ENCODE peak calls at places on chromosomes 7 and 10, in ten cellular contexts. N, H, Q, T, R, W, K, C, I and S are unnamed samples. For H3K27me3, the result is how much of the 10 kb centered on the place peaks cover.

GRCh38 chr10:7853892-7854289 is 35.6 kb downstream of the TAF3 start:
- DNase-seq in H (no peak), K (no peak), I (no peak), R (no peak), N (no peak), Q (no peak), W (no peak), C (no peak), T (no peak), S (no peak)

GRCh38 chr7:24406818-24407226 is 122.8 kb downstream of the NPY start:
- DNase-seq in H (no peak), T (no peak), N (no peak), W (no peak), R (no peak), C (no peak), Q (no peak), I (no peak), K (no peak), S (no peak)

GRCh38 chr10:1559311-1559710 is 178.0 kb downstream of the ADARB2 start:
- DNase-seq in Q (no peak), I (peak), K (no peak), C (peak), R (no peak), T (peak), W (no peak), N (peak), H (no peak), S (no peak)

GRCh38 chr10:24901686-24902399 is 50.6 kb downstream of the PRTFDC1 start:
- DNase-seq in H (peak), N (no peak), T (no peak), K (peak), I (no peak), Q (peak), R (peak), W (peak), C (no peak), S (no peak)

GRCh38 chr10:84163992-84164391 is 9.6 kb upstream of the GPR15LG start:
- DNase-seq in W (no peak), T (no peak), R (no peak), Q (no peak), C (no peak), K (no peak), N (no peak), I (no peak), H (no peak), S (no peak)

GRCh38 chr10:29534590-29534989 is 100.2 kb downstream of the SVIL start:
- DNase-seq in R (no peak), I (no peak), W (no peak), C (no peak), N (no peak), Q (no peak), T (no peak), H (no peak), K (no peak), S (no peak)

GRCh38 chr10:99698504-99699080 is 33.3 kb downstream of the COX15 start:
- DNase-seq in T (no peak), I (no peak), R (no peak), H (no peak), N (no peak), Q (no peak), C (no peak), K (no peak), W (no peak), S (no peak)

GRCh38 chr10:33143160-33143728 is 185.2 kb upstream of the ITGB1 start:
- DNase-seq in W (no peak), Q (peak), H (no peak), I (no peak), T (no peak), C (no peak), K (no peak), N (peak), R (no peak), S (peak)

GRCh38 chr7:28953628-28954027 is 4.5 kb downstream of the TRIL start:
- DNase-seq in K (peak), C (no peak), R (no peak), N (no peak), I (no peak), H (no peak), W (no peak), T (no peak), Q (peak), S (no peak)

GRCh38 chr7:84614821-84615506 is 420.4 kb upstream of the SEMA3A start:
- DNase-seq in R (no peak), W (no peak), K (no peak), Q (peak), T (no peak), N (no peak), C (no peak), H (no peak), I (no peak), S (no peak)

GRCh38 chr7:94969434-94970084 is 62.2 kb downstream of the PPP1R9A start:
- DNase-seq in H (no peak), C (no peak), K (no peak), Q (no peak), W (no peak), I (no peak), R (no peak), N (no peak), T (no peak), S (no peak)

GRCh38 chr10:102399217-102400021 is 3.9 kb downstream of the NFKB2 start:
- DNase-seq in C (peak), H (peak), R (peak), N (peak), Q (peak), W (no peak), T (peak), I (peak), K (peak), S (peak)

GRCh38 chr7:66152538-66153191 is 38.0 kb downstream of the CRCP start:
- DNase-seq in Q (peak), T (no peak), H (no peak), K (no peak), I (no peak), W (no peak), R (no peak), C (peak), N (no peak), S (no peak)

GRCh38 chr7:22639400-22639799 is 87.6 kb upstream of the IL6 start:
- DNase-seq in K (no peak), W (no peak), H (no peak), N (no peak), I (no peak), T (no peak), R (no peak), Q (peak), C (no peak), S (no peak)

GRCh38 chr7:74003609-74004008 is 24.4 kb upstream of the ELN start:
- DNase-seq in H (no peak), T (no peak), R (no peak), W (no peak), Q (no peak), N (no peak), K (no peak), C (no peak), I (no peak), S (no peak)

GRCh38 chr10:117778241-117778640 is 235.7 kb downstream of the EMX2 start:
- DNase-seq in K (no peak), H (no peak), C (no peak), N (no peak), I (no peak), R (no peak), W (no peak), Q (no peak), T (no peak), S (no peak)

GRCh38 chr7:46153951-46154787 is 233.1 kb upstream of the IGFBP3 start:
- DNase-seq in K (no peak), Q (no peak), N (no peak), C (no peak), R (peak), H (no peak), W (no peak), I (no peak), T (no peak), S (no peak)

GRCh38 chr7:138875794-138876193 is 77.8 kb upstream of the ATP6V0A4 start:
- DNase-seq in I (no peak), N (no peak), W (peak), Q (peak), T (no peak), C (no peak), H (no peak), R (no peak), K (no peak), S (peak)

GRCh38 chr10:5741276-5741675 is 56.6 kb downstream of the TASOR2 start:
- DNase-seq in N (no peak), T (no peak), K (no peak), I (no peak), H (no peak), Q (no peak), W (no peak), R (no peak), C (no peak), S (no peak)

GRCh38 chr7:156722427-156722826 is 81.9 kb downstream of the RNF32 start:
- DNase-seq in K (no peak), T (no peak), R (no peak), H (no peak), I (no peak), N (no peak), C (no peak), Q (no peak), W (peak), S (no peak)

GRCh38 chr7:28088032-28088431 is 92.6 kb downstream of the JAZF1 start:
- DNase-seq in I (no peak), T (no peak), W (no peak), Q (peak), C (no peak), R (no peak), K (no peak), N (no peak), H (no peak), S (no peak)

GRCh38 chr10:118046491-118047362 is at the start of gene RAB11FIP2:
- DNase-seq in H (peak), N (peak), K (peak), W (peak), I (peak), T (peak), Q (peak), R (peak), C (peak), S (peak)

GRCh38 chr7:15720849-15721471 is 34.5 kb upstream of the MEOX2 start:
- DNase-seq in C (no peak), Q (peak), N (no peak), H (no peak), R (no peak), W (no peak), K (no peak), T (no peak), I (no peak), S (peak)

GRCh38 chr7:142338633-142339501 is 81.0 kb upstream of the PRSS58 start:
- DNase-seq in C (no peak), K (no peak), W (no peak), T (no peak), I (no peak), N (no peak), Q (peak), H (no peak), R (no peak), S (no peak)

GRCh38 chr10:110821508-110821907 is 50.2 kb upstream of the PDCD4 start:
- DNase-seq in H (no peak), R (no peak), K (no peak), I (no peak), N (no peak), C (no peak), T (no peak), Q (peak), W (no peak), S (no peak)

GRCh38 chr10:24462340-24462739 is 253.4 kb downstream of the KIAA1217 start:
- DNase-seq in Q (no peak), C (no peak), I (no peak), N (no peak), H (no peak), T (no peak), R (no peak), K (no peak), W (no peak), S (no peak)

GRCh38 chr10:48684463-48684791 is 246 bp upstream of the WDFY4 start:
- DNase-seq in K (no peak), H (no peak), C (peak), T (no peak), Q (no peak), W (no peak), I (no peak), R (no peak), N (no peak), S (no peak)
- H3K4me3 ChIP-seq in K (no peak), H (no peak), C (no peak), T (no peak), Q (no peak), W (no peak), I (no peak), R (peak), N (no peak), S (no peak)

DNA sequence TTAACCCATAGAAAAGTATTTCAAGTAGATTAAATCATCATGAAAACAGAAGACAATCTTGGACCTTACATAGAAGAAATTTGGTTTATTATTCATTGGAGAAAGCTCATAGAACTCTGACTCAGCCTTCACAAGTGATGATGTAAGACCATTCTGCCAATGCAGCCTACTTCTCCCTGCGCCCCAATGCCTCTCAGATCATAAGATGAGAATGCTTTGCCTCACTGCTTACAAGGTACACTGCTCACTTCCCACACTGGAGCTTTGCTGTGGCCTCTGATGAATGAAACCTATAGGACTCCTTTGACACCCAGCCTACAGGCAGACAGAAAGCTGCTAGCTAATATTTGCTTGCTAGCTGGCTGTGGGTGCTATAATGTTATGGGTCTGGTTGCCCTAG is 569.4 kb upstream of the STEAP1 start:
- DNase-seq in I (no peak), R (no peak), N (no peak), K (no peak), Q (no peak), C (no peak), W (no peak), T (no peak), H (no peak), S (no peak)
- H3K27me3 ChIP-seq in I (under half), R (under half), N (under half), K (under half), Q (under half), C (under half), W (under half), T (under half), H (under half), S (under half)

GRCh38 chr7:64046041-64046389 is 781 bp downstream of the ZNF727 start:
- DNase-seq in K (no peak), C (no peak), N (no peak), I (no peak), T (no peak), H (no peak), W (no peak), Q (no peak), R (no peak), S (no peak)

GRCh38 chr7:64045301-64046040 is at the start of gene ZNF727:
- DNase-seq in H (no peak), Q (no peak), W (no peak), K (peak), N (no peak), I (peak), C (peak), R (no peak), T (peak), S (no peak)
- H3K4me3 ChIP-seq in H (peak), Q (no peak), W (no peak), K (peak), N (peak), I (peak), C (peak), R (no peak), T (peak), S (no peak)

GRCh38 chr7:144134116-144134515 is 11.1 kb downstream of the OR2A14 start:
- DNase-seq in W (no peak), K (no peak), R (no peak), I (no peak), C (no peak), H (no peak), Q (no peak), N (no peak), T (no peak), S (no peak)
- H3K27me3 ChIP-seq in W (under half), K (under half), R (under half), I (under half), C (under half), H (under half), Q (under half), N (under half), T (under half), S (under half)

DNA sequence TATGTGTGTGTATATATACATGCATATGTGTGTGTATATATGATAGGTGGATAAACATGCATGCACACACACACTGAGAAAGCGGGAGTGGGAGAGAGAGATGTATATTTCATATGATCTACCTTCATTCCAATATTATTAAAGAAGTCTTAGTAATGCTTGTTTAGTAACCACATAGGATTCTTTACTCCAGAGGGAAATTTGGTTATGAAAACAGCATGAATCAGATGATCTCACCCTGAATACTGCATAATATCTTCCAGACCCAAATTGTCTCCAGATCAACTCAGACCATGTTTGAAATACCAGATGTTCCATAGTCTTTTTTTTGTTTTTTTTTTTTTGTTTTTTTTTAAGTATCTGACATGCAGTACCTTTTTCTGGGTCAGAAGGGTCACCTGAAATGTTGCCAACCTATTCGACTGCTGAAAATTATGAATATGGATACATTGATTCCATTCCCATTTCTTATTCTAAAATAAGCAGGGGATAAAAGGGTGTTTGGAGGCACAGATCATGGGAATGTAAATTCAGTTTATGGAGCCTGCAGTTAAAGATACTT is 17.4 kb downstream of the TES start:
- DNase-seq in N (no peak), H (no peak), Q (peak), K (no peak), C (no peak), W (peak), I (no peak), T (no peak), R (no peak), S (no peak)
- H3K4me3 ChIP-seq in N (no peak), H (no peak), Q (no peak), K (no peak), C (no peak), W (no peak), I (no peak), T (no peak), R (no peak), S (no peak)

GRCh38 chr7:96738705-96739104 is 29.1 kb upstream of the SEM1 start:
- DNase-seq in R (no peak), K (no peak), N (no peak), W (no peak), I (no peak), C (no peak), H (no peak), T (no peak), Q (no peak), S (no peak)

GRCh38 chr7:96739167-96739566 is 29.5 kb upstream of the SEM1 start:
- DNase-seq in R (no peak), C (no peak), H (no peak), T (no peak), I (no peak), N (no peak), W (no peak), K (no peak), Q (no peak), S (no peak)

GRCh38 chr7:96737545-96738050 is 28.0 kb upstream of the SEM1 start:
- DNase-seq in K (no peak), R (no peak), C (no peak), N (no peak), W (no peak), T (no peak), Q (no peak), H (no peak), I (no peak), S (no peak)

GRCh38 chr7:96739609-96740008 is 30.0 kb upstream of the SEM1 start:
- DNase-seq in Q (no peak), H (no peak), I (no peak), K (no peak), N (no peak), T (no peak), R (no peak), W (no peak), C (no peak), S (no peak)

DNA sequence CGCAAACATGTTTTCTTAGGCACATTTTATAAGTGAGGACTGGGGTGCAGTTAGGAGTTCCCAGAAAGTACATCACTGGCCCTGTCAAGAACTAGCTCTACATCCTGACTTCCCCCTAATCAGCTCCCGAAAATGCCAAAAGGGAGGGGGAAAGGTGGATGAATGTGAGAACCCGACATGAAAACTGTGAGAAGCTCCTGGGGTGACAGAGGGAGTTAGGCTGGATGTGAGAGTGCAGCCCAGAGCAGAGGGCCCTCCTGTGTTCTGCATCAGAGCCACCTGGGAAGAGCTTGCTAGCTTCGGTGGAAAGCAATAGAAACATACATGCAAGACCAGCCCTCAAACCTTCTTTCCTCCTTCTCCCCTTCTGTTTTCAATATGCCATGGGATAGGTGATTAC is 30.5 kb upstream of the SEM1 start:
- DNase-seq in T (no peak), R (no peak), K (no peak), W (no peak), C (no peak), Q (no peak), I (no peak), H (no peak), N (no peak), S (no peak)
- H3K27me3 ChIP-seq in T (under half), R (under half), K (under half), W (under half), C (under half), Q (under half), I (under half), H (under half), N (under half), S (under half)

GRCh38 chr10:112902730-112903129 is 47.3 kb upstream of the TCF7L2 start:
- DNase-seq in N (no peak), Q (no peak), R (no peak), K (no peak), I (no peak), H (no peak), T (no peak), C (no peak), W (no peak), S (no peak)

GRCh38 chr10:112896722-112897121 is 53.3 kb upstream of the TCF7L2 start:
- DNase-seq in R (no peak), T (no peak), N (no peak), I (no peak), H (no peak), K (no peak), Q (no peak), C (no peak), W (no peak), S (no peak)

GRCh38 chr10:112898540-112899395 is 51.3 kb upstream of the TCF7L2 start:
- DNase-seq in R (no peak), K (no peak), T (no peak), Q (peak), C (no peak), N (no peak), H (peak), W (no peak), I (peak), S (no peak)

GRCh38 chr10:112896273-112896672 is 53.8 kb upstream of the TCF7L2 start:
- DNase-seq in I (no peak), N (no peak), H (no peak), C (no peak), T (no peak), K (no peak), W (no peak), Q (peak), R (no peak), S (no peak)

GRCh38 chr10:112899396-112900065 is 50.5 kb upstream of the TCF7L2 start:
- DNase-seq in N (no peak), H (no peak), Q (no peak), R (no peak), T (no peak), K (no peak), C (no peak), I (no peak), W (no peak), S (no peak)
- H3K4me3 ChIP-seq in N (no peak), H (peak), Q (no peak), R (no peak), T (no peak), K (no peak), C (no peak), I (no peak), W (no peak), S (no peak)

DNA sequence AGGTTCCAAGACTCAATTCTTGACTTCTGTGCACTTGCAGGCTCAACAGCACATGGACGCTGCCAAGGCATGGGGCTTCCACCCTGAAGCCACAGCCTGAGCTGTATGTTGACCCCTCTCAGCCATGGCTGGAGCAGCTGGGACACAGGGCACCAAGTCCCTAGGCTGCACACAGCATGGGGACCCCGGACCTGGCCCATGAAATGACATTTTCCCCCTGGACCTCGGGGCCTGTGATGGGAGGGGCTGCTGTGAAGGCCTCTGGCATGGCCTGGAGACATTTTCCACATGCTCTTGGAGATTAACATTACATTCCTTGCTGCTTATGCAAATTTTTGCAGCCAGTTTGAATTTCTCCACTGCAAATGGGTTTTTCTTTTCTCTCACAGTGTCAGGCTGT is 463.6 kb downstream of the ZWINT start:
- DNase-seq in R (no peak), C (no peak), N (no peak), H (no peak), Q (no peak), W (no peak), T (no peak), K (no peak), I (no peak), S (no peak)
- H3K27me3 ChIP-seq in R (under half), C (under half), N (under half), H (under half), Q (under half), W (under half), T (under half), K (under half), I (under half), S (under half)